ENCODE peak calls at places on chromosomes 3 and 15, in eight cellular contexts. One of them, this sample, is unnamed.

GRCh38 chr15:61840090-61840489 is 220.2 kb downstream of the VPS13C start:
- DNase-seq in esophagus muscularis mucosa: no peak
- DNase-seq in uterus: no peak
- DNase-seq in IMR-90: no peak
- DNase-seq in endothelial cell of umbilical vein: no peak
- DNase-seq in transverse colon: no peak
- DNase-seq in heart left ventricle: no peak
- DNase-seq in stomach: no peak
- DNase-seq in this sample: no peak

GRCh38 chr3:89278305-89278704 is 170.9 kb downstream of the EPHA3 start:
- DNase-seq in esophagus muscularis mucosa: no peak
- DNase-seq in IMR-90: no peak
- DNase-seq in heart left ventricle: no peak
- DNase-seq in endothelial cell of umbilical vein: no peak
- DNase-seq in transverse colon: no peak
- DNase-seq in stomach: no peak
- DNase-seq in uterus: no peak
- DNase-seq in this sample: no peak

GRCh38 chr15:66145242-66146182 is 108.0 kb downstream of the MEGF11 start:
- DNase-seq in heart left ventricle: no peak
- DNase-seq in esophagus muscularis mucosa: no peak
- DNase-seq in uterus: no peak
- DNase-seq in transverse colon: no peak
- DNase-seq in IMR-90: no peak
- DNase-seq in stomach: no peak
- DNase-seq in endothelial cell of umbilical vein: no peak
- DNase-seq in this sample: no peak

GRCh38 chr3:98521897-98522537 is 685 bp downstream of the CLDND1 start:
- DNase-seq in uterus: peak; percentile 16
- DNase-seq in endothelial cell of umbilical vein: peak; percentile 74
- DNase-seq in transverse colon: peak; percentile 58
- DNase-seq in IMR-90: peak; percentile 68
- DNase-seq in esophagus muscularis mucosa: no peak
- DNase-seq in stomach: peak; percentile 54
- DNase-seq in heart left ventricle: peak; percentile 30
- DNase-seq in this sample: peak; percentile 27

GRCh38 chr3:151091685-151092352 is 6.4 kb downstream of the MED12L start:
- DNase-seq in uterus: no peak
- DNase-seq in heart left ventricle: no peak
- DNase-seq in esophagus muscularis mucosa: no peak
- DNase-seq in transverse colon: no peak
- DNase-seq in stomach: no peak
- DNase-seq in IMR-90: peak; percentile 15
- DNase-seq in endothelial cell of umbilical vein: no peak
- DNase-seq in this sample: no peak

GRCh38 chr3:49092948-49093852 is 671 bp downstream of the QRICH1 start:
- DNase-seq in stomach: peak; percentile 81
- DNase-seq in esophagus muscularis mucosa: peak; percentile 93
- DNase-seq in endothelial cell of umbilical vein: peak; percentile 83
- DNase-seq in heart left ventricle: peak; percentile 86
- DNase-seq in IMR-90: peak; percentile 89
- DNase-seq in uterus: peak; percentile 74
- DNase-seq in transverse colon: peak; percentile 80
- DNase-seq in this sample: peak; percentile 69

GRCh38 chr3:8732413-8732812 is 1.2 kb upstream of the CAV3 start:
- DNase-seq in IMR-90: no peak
- DNase-seq in transverse colon: no peak
- DNase-seq in endothelial cell of umbilical vein: no peak
- DNase-seq in stomach: no peak
- DNase-seq in uterus: no peak
- DNase-seq in heart left ventricle: no peak
- DNase-seq in esophagus muscularis mucosa: no peak
- DNase-seq in this sample: no peak

GRCh38 chr3:64454179-64454578 is 228.9 kb upstream of the PRICKLE2 start:
- DNase-seq in endothelial cell of umbilical vein: no peak
- DNase-seq in transverse colon: no peak
- DNase-seq in uterus: no peak
- DNase-seq in IMR-90: peak; percentile 85
- DNase-seq in heart left ventricle: no peak
- DNase-seq in stomach: no peak
- DNase-seq in esophagus muscularis mucosa: no peak
- DNase-seq in this sample: no peak

GRCh38 chr3:124770341-124771082 is 40.3 kb downstream of the UMPS start:
- DNase-seq in uterus: peak; percentile 40
- DNase-seq in esophagus muscularis mucosa: no peak
- DNase-seq in IMR-90: no peak
- DNase-seq in endothelial cell of umbilical vein: no peak
- DNase-seq in stomach: no peak
- DNase-seq in transverse colon: no peak
- DNase-seq in heart left ventricle: peak; percentile 83
- DNase-seq in this sample: no peak

GRCh38 chr3:168071971-168072645 is 23.6 kb downstream of the GOLIM4 start:
- DNase-seq in transverse colon: no peak
- DNase-seq in IMR-90: no peak
- DNase-seq in stomach: no peak
- DNase-seq in endothelial cell of umbilical vein: no peak
- DNase-seq in uterus: no peak
- DNase-seq in esophagus muscularis mucosa: no peak
- DNase-seq in heart left ventricle: no peak
- DNase-seq in this sample: no peak

GRCh38 chr3:53079147-53079546 is 33.3 kb upstream of the SFMBT1 start:
- DNase-seq in transverse colon: no peak
- DNase-seq in IMR-90: no peak
- DNase-seq in heart left ventricle: no peak
- DNase-seq in esophagus muscularis mucosa: no peak
- DNase-seq in uterus: no peak
- DNase-seq in stomach: no peak
- DNase-seq in endothelial cell of umbilical vein: no peak
- DNase-seq in this sample: peak; percentile 39

GRCh38 chr3:116441652-116442051 is 3.6 kb downstream of the LSAMP start:
- DNase-seq in uterus: no peak
- DNase-seq in transverse colon: no peak
- DNase-seq in endothelial cell of umbilical vein: no peak
- DNase-seq in esophagus muscularis mucosa: no peak
- DNase-seq in IMR-90: no peak
- DNase-seq in heart left ventricle: no peak
- DNase-seq in stomach: no peak
- DNase-seq in this sample: no peak

GRCh38 chr15:76058714-76059319 is 968 bp upstream of the TMEM266 start:
- DNase-seq in esophagus muscularis mucosa: no peak
- DNase-seq in IMR-90: no peak
- DNase-seq in uterus: no peak
- DNase-seq in endothelial cell of umbilical vein: no peak
- DNase-seq in heart left ventricle: peak; percentile 24
- DNase-seq in stomach: no peak
- DNase-seq in transverse colon: no peak
- DNase-seq in this sample: no peak

GRCh38 chr15:90035095-90035834 is 34.1 kb downstream of the ZNF710 start:
- DNase-seq in stomach: peak; percentile 83
- DNase-seq in endothelial cell of umbilical vein: peak; percentile 66
- DNase-seq in uterus: no peak
- DNase-seq in heart left ventricle: peak; percentile 62
- DNase-seq in transverse colon: peak; percentile 55
- DNase-seq in esophagus muscularis mucosa: no peak
- DNase-seq in IMR-90: peak; percentile 62
- DNase-seq in this sample: peak; percentile 81

GRCh38 chr3:9036327-9037112 is 73.2 kb upstream of the RAD18 start:
- DNase-seq in esophagus muscularis mucosa: no peak
- DNase-seq in endothelial cell of umbilical vein: no peak
- DNase-seq in IMR-90: peak; percentile 9
- DNase-seq in heart left ventricle: peak; percentile 77
- DNase-seq in transverse colon: peak; percentile 56
- DNase-seq in uterus: peak; percentile 84
- DNase-seq in stomach: peak; percentile 45
- DNase-seq in this sample: peak; percentile 24

DNA sequence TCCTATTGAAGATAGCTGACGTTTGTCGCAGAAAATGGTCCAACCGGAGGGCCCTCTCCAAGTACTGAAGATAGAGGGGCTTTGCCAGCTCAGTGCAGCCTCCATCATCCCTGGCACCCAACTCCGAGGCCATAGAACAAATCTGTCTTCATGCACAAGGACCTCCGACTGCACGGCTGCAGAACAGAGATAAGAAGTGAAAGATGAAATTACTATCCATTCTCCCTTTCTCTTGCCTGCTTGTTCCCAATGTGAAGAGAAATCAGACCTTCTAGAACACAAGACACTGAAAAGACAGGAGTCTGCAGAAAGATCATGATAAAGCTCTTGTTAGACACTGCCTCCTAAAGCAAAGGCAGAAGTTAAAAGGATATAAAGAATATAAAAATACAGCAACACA is 19.9 kb downstream of the INO80 start:
- DNase-seq in esophagus muscularis mucosa: no peak
- DNase-seq in endothelial cell of umbilical vein: no peak
- DNase-seq in uterus: no peak
- DNase-seq in stomach: no peak
- DNase-seq in IMR-90: no peak
- DNase-seq in heart left ventricle: no peak
- DNase-seq in transverse colon: no peak
- DNase-seq in this sample: no peak
- H3K36me3 ChIP-seq in esophagus muscularis mucosa: peaks cover 62% of the 10 kb centered on the region
- H3K36me3 ChIP-seq in endothelial cell of umbilical vein: peaks cover 19% of the 10 kb centered on the region
- H3K36me3 ChIP-seq in uterus: no peaks in the 10 kb centered on the region
- H3K36me3 ChIP-seq in stomach: peaks cover 58% of the 10 kb centered on the region
- H3K36me3 ChIP-seq in IMR-90: peaks cover 31% of the 10 kb centered on the region
- H3K36me3 ChIP-seq in heart left ventricle: no peaks in the 10 kb centered on the region
- H3K36me3 ChIP-seq in transverse colon: peaks cover 50% of the 10 kb centered on the region
- H3K36me3 ChIP-seq in this sample: no peaks in the 10 kb centered on the region

DNA sequence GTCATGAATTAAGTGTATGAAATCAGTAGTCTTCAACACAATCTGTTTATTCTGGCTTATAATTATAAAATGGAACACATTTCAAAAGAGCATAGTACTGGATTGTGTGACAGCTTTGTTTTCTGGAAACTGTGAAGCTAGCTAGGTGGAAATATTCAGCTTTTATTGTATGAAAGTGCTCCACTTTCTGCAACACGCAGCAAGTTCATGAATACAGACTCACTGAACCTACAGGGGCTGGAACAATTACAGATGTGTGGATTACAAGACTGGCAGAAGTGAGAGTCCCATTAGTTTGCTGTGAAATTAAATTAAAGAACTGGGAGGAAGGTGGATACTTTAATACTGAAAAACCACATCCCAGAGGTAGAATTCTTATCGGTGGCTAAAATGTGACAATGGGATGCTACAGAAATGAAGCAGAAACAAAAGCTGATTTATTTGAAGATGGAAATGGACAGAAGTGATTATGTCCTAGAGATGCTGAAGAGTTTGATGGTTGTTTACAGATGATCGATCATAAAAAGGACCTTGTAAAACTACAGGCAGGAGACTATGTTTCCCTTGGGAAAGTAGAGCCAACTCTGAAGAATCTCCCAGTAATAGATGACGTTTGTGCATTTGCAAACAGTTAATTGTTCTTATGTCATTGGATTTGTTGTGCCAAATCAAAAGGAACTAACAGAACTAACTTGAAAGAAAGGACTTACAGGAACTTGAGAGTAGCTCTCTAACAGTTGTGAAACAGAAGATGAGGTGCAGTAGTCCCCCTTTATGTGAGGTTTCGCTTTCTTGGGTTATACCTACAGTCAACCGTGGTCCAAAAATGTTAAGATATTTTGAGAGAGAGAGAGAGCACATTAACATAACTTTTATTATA is 15.7 kb downstream of the TF start:
- DNase-seq in endothelial cell of umbilical vein: no peak
- DNase-seq in esophagus muscularis mucosa: no peak
- DNase-seq in transverse colon: no peak
- DNase-seq in IMR-90: no peak
- DNase-seq in uterus: no peak
- DNase-seq in stomach: no peak
- DNase-seq in heart left ventricle: no peak
- DNase-seq in this sample: no peak
- TF ChIP-seq POLR2A in endothelial cell of umbilical vein: no peak
- TF ChIP-seq POLR2A in esophagus muscularis mucosa: no peak
- TF ChIP-seq POLR2A in transverse colon: no peak
- TF ChIP-seq POLR2A in IMR-90: no peak
- TF ChIP-seq POLR2A in uterus: no peak
- TF ChIP-seq POLR2A in stomach: no peak
- TF ChIP-seq POLR2A in heart left ventricle: no peak
- TF ChIP-seq POLR2A in this sample: no peak

DNA sequence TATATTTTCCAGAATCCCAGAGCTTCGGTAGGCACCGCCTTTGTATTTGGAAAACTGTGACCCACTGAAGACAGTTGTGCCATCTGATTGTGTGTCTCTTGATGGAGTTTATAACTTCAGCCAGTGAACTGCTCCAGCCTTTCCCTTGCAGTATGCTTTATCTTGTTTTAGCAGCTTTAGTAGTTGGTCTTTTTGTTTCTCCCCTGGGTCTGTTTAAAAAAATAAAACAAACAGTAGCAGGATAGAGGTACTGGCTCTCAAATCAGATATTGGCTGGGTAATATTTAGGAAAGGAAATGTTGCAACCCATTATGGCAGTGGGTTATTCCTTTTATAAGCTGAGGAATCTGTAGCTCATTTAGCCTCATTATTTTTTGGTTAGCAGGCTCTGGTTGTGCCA is 151.5 kb upstream of the BFSP2 start:
- DNase-seq in transverse colon: no peak
- DNase-seq in heart left ventricle: no peak
- DNase-seq in stomach: no peak
- DNase-seq in esophagus muscularis mucosa: no peak
- DNase-seq in uterus: no peak
- DNase-seq in endothelial cell of umbilical vein: peak; percentile 37
- DNase-seq in IMR-90: no peak
- DNase-seq in this sample: no peak
- H3K36me3 ChIP-seq in transverse colon: no peaks in the 10 kb centered on the region
- H3K36me3 ChIP-seq in heart left ventricle: no peaks in the 10 kb centered on the region
- H3K36me3 ChIP-seq in stomach: no peaks in the 10 kb centered on the region
- H3K36me3 ChIP-seq in esophagus muscularis mucosa: no peaks in the 10 kb centered on the region
- H3K36me3 ChIP-seq in uterus: no peaks in the 10 kb centered on the region
- H3K36me3 ChIP-seq in endothelial cell of umbilical vein: no peaks in the 10 kb centered on the region
- H3K36me3 ChIP-seq in IMR-90: no peaks in the 10 kb centered on the region
- H3K36me3 ChIP-seq in this sample: no peaks in the 10 kb centered on the region

GRCh38 chr15:69412701-69413100 is 1.4 kb upstream of the KIF23 start:
- DNase-seq in stomach: no peak
- DNase-seq in heart left ventricle: no peak
- DNase-seq in IMR-90: no peak
- DNase-seq in endothelial cell of umbilical vein: no peak
- DNase-seq in esophagus muscularis mucosa: no peak
- DNase-seq in transverse colon: no peak
- DNase-seq in uterus: no peak
- DNase-seq in this sample: no peak

GRCh38 chr15:69412274-69412673 is 1.9 kb upstream of the KIF23 start:
- DNase-seq in heart left ventricle: no peak
- DNase-seq in stomach: no peak
- DNase-seq in esophagus muscularis mucosa: no peak
- DNase-seq in uterus: no peak
- DNase-seq in IMR-90: no peak
- DNase-seq in endothelial cell of umbilical vein: no peak
- DNase-seq in transverse colon: no peak
- DNase-seq in this sample: no peak

GRCh38 chr15:69414702-69415161 is 583 bp downstream of the KIF23 start:
- DNase-seq in esophagus muscularis mucosa: no peak
- DNase-seq in stomach: no peak
- DNase-seq in heart left ventricle: no peak
- DNase-seq in uterus: peak; percentile 38
- DNase-seq in transverse colon: peak; percentile 20
- DNase-seq in endothelial cell of umbilical vein: peak; percentile 65
- DNase-seq in IMR-90: peak; percentile 89
- DNase-seq in this sample: peak; percentile 86

GRCh38 chr15:69415381-69415780 is 1.2 kb downstream of the KIF23 start:
- DNase-seq in transverse colon: no peak
- DNase-seq in esophagus muscularis mucosa: no peak
- DNase-seq in uterus: no peak
- DNase-seq in IMR-90: peak; percentile 33
- DNase-seq in stomach: no peak
- DNase-seq in endothelial cell of umbilical vein: peak; percentile 8
- DNase-seq in heart left ventricle: no peak
- DNase-seq in this sample: no peak

GRCh38 chr15:69413822-69414701 is at the start of gene KIF23:
- DNase-seq in uterus: peak; percentile 88
- DNase-seq in esophagus muscularis mucosa: peak; percentile 93
- DNase-seq in heart left ventricle: peak; percentile 92
- DNase-seq in IMR-90: peak; percentile 94
- DNase-seq in transverse colon: peak; percentile 95
- DNase-seq in endothelial cell of umbilical vein: peak; percentile 93
- DNase-seq in stomach: peak; percentile 91
- DNase-seq in this sample: peak; percentile 87
- TF ChIP-seq POLR2A in uterus: no peak
- TF ChIP-seq POLR2A in esophagus muscularis mucosa: no peak
- TF ChIP-seq POLR2A in heart left ventricle: no peak
- TF ChIP-seq POLR2A in IMR-90: no peak
- TF ChIP-seq POLR2A in transverse colon: no peak
- TF ChIP-seq POLR2A in endothelial cell of umbilical vein: peak; percentile 40
- TF ChIP-seq POLR2A in stomach: no peak
- TF ChIP-seq POLR2A in this sample: no peak

This sample was measured in breast epithelium.